ENCODE peak calls at places on chromosomes 7 and 10, in four cellular contexts. U is K562, C is HL-60, E is GM12878. L is an unnamed sample.

GRCh38 chr10:21336476-21337170 is 188.9 kb downstream of the SKIDA1 start:
- DNase-seq in U (peak), E (no peak), C (no peak), L (no peak)

GRCh38 chr10:99328579-99329237 is 448 bp upstream of the CNNM1 start:
- DNase-seq in E (no peak), C (no peak), U (no peak), L (no peak)

GRCh38 chr7:112182749-112183148 is 23.4 kb downstream of the DOCK4 start:
- DNase-seq in C (no peak), E (no peak), U (no peak), L (no peak)

GRCh38 chr7:33534830-33535229 is 370.5 kb upstream of the BMPER start:
- DNase-seq in E (no peak), C (no peak), U (no peak), L (no peak)

GRCh38 chr7:33108591-33108930 is 643 bp downstream of the RP9 start:
- DNase-seq in E (no peak), U (no peak), C (peak), L (no peak)

GRCh38 chr7:131859162-131859821 is 302.9 kb upstream of the PODXL start:
- DNase-seq in U (peak), E (peak), C (peak), L (peak)

GRCh38 chr10:100347568-100348195 is 649 bp downstream of the SCD start:
- DNase-seq in C (peak), U (no peak), E (no peak), L (no peak)

GRCh38 chr7:127252736-127253288 is at the start of gene GRM8:
- DNase-seq in U (peak), E (no peak), C (no peak), L (peak)

GRCh38 chr7:98913612-98914011 is 35.3 kb downstream of the TRRAP start:
- DNase-seq in E (no peak), C (no peak), U (no peak), L (no peak)

GRCh38 chr7:144853542-144853941 is 17.7 kb upstream of the TPK1 start:
- DNase-seq in E (no peak), C (no peak), U (no peak), L (no peak)

GRCh38 chr7:149293946-149294640 is 32.1 kb downstream of the ZNF783 start:
- DNase-seq in C (no peak), E (no peak), U (no peak), L (no peak)

GRCh38 chr10:61921143-61921542 is 19.6 kb downstream of the ARID5B start:
- DNase-seq in U (no peak), C (no peak), E (no peak), L (no peak)

GRCh38 chr7:156896388-156897022 is 3.5 kb upstream of the LMBR1 start:
- DNase-seq in U (peak), C (peak), E (no peak), L (no peak)

GRCh38 chr10:129031233-129032150 is 435.5 kb upstream of the MGMT start:
- DNase-seq in E (no peak), C (peak), U (peak), L (peak)

GRCh38 chr7:88789480-88790064 is 6.0 kb downstream of the TEX47 start:
- DNase-seq in U (peak), C (no peak), E (no peak), L (no peak)
- TF ChIP-seq SPI1 in U (no peak), C (no peak), E (no peak), L (no peak)

GRCh38 chr7:128444242-128444641 is 11.4 kb upstream of the HILPDA start:
- DNase-seq in U (no peak), E (no peak), C (no peak), L (no peak)
- TF ChIP-seq SPI1 in U (no peak), E (no peak), C (no peak), L (no peak)

GRCh38 chr7:4067874-4068273 is 614.2 kb upstream of the FOXK1 start:
- DNase-seq in E (no peak), C (no peak), U (no peak), L (no peak)

GRCh38 chr7:4072161-4072925 is 609.8 kb upstream of the FOXK1 start:
- DNase-seq in U (no peak), C (no peak), E (no peak), L (no peak)

GRCh38 chr7:4068286-4068685 is 613.8 kb upstream of the FOXK1 start:
- DNase-seq in E (no peak), U (no peak), C (no peak), L (no peak)

GRCh38 chr7:4069268-4070095 is 612.6 kb upstream of the FOXK1 start:
- DNase-seq in U (no peak), E (no peak), C (no peak), L (no peak)

GRCh38 chr7:4070214-4070613 is 611.9 kb upstream of the FOXK1 start:
- DNase-seq in E (no peak), U (no peak), C (no peak), L (no peak)
- TF ChIP-seq SPI1 in E (no peak), U (no peak), C (no peak), L (no peak)

GRCh38 chr10:90398551-90398950 is 459.3 kb downstream of the HTR7 start:
- DNase-seq in U (no peak), E (no peak), C (no peak), L (no peak)
- TF ChIP-seq SPI1 in U (no peak), E (no peak), C (no peak), L (no peak)

GRCh38 chr10:66999762-67000161 is 73.9 kb downstream of the LRRTM3 start:
- DNase-seq in C (no peak), E (no peak), U (no peak), L (no peak)

GRCh38 chr10:66996996-66997395 is 71.2 kb downstream of the LRRTM3 start:
- DNase-seq in C (no peak), E (no peak), U (no peak), L (no peak)
- TF ChIP-seq SPI1 in C (no peak), E (no peak), U (no peak), L (no peak)

DNA sequence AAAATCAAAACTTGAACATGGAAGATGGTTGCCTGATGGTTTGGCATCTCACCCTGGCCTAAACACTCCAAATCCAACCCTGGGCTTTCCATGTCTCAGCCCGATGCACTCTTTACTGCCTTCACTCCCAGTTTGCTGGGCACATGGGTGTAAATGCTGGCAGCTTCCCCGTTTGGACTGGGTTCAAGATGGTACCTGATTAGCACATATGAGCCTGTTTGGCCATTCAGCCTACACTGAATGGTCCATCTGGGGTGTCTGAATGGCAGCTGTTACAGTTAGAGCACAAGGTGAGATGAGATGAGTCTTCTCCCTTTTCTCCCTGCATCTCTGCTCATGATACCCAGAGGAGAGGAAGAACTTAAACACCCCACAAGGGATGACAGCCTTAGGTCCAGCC is 37.1 kb downstream of the ATXN7L1 start:
- DNase-seq in C (no peak), U (no peak), E (no peak), L (no peak)
- TF ChIP-seq SPI1 in C (no peak), U (no peak), E (no peak), L (no peak)

GRCh38 chr10:89591796-89592271 is 53.2 kb downstream of the PANK1 start:
- DNase-seq in U (no peak), E (no peak), C (no peak), L (no peak)

GRCh38 chr10:89591111-89591795 is 53.8 kb downstream of the PANK1 start:
- DNase-seq in E (no peak), C (no peak), U (no peak), L (no peak)

GRCh38 chr10:89590326-89590725 is 54.7 kb downstream of the PANK1 start:
- DNase-seq in U (no peak), E (no peak), C (no peak), L (no peak)

GRCh38 chr10:89588671-89589070 is 53.3 kb upstream of the SLC16A12 start:
- DNase-seq in E (no peak), C (no peak), U (no peak), L (no peak)

GRCh38 chr10:89589091-89589725 is 53.8 kb upstream of the SLC16A12 start:
- DNase-seq in C (no peak), U (no peak), E (no peak), L (no peak)
- TF ChIP-seq SPI1 in C (no peak), U (no peak), E (no peak), L (no peak)

DNA sequence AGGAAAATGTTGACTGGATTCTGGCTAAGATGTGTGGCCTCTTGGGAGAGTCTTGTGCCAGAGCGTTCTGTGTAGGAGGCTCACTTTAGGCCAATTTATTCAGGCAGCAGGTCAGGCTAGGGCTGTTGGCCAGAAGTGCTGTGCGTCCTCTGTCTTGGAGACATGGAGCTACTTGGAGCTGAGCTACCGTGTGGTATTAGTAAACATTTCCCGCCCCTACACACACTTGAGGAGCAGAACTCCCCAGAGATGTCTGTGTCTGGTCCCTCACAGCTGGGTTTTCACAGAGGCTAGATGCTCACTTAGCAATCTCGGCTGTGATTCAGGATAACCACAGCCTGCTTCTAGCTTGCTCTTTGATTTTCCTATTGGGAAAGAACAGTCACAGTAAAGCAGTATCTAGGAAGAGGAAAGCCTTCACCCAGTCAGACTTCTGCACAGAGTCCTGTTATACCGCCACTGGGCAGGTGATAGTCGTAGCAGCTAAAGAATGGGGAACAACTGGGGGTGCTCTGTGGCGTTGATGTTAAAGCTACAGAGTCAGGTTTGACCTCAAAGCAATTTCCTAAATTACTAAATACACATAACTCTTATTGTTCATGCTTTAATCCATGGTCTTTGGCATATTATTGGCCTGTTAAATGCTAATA is 86.7 kb downstream of the MDFIC start:
- DNase-seq in U (no peak), E (no peak), C (no peak), L (no peak)
- TF ChIP-seq SPI1 in U (no peak), E (no peak), C (no peak), L (no peak)

L was measured in GM12891.